ENCODE peak calls at places on chromosomes 1 and 21, in ten cellular contexts. One of them, this sample, is unnamed.

GRCh38 chr1:147627435-147628110 is 42.8 kb downstream of the ACP6 start:
- DNase-seq in foreskin fibroblast: peak
- DNase-seq in NCI-H1436: peak
- DNase-seq in activated gamma-delta T cell treated with Interleukin-2 at 50 U/mL for 16 hours: peak
- DNase-seq in MCF 10A: peak
- DNase-seq in esophagus muscularis mucosa: no peak
- DNase-seq in SHP77: peak
- DNase-seq in left colon: peak
- DNase-seq in KBM-7: peak
- DNase-seq in Caco-2: peak
- DNase-seq in this sample: peak

GRCh38 chr1:170097449-170097948 is 23.0 kb upstream of the KIFAP3 start:
- DNase-seq in foreskin fibroblast: no peak
- DNase-seq in NCI-H1436: no peak
- DNase-seq in activated gamma-delta T cell treated with Interleukin-2 at 50 U/mL for 16 hours: no peak
- DNase-seq in MCF 10A: no peak
- DNase-seq in esophagus muscularis mucosa: no peak
- DNase-seq in SHP77: no peak
- DNase-seq in left colon: peak
- DNase-seq in KBM-7: no peak
- DNase-seq in Caco-2: no peak
- DNase-seq in this sample: peak

GRCh38 chr1:179002552-179003345 is 22.9 kb upstream of the FAM20B start:
- DNase-seq in foreskin fibroblast: peak
- DNase-seq in NCI-H1436: peak
- DNase-seq in activated gamma-delta T cell treated with Interleukin-2 at 50 U/mL for 16 hours: peak
- DNase-seq in MCF 10A: peak
- DNase-seq in esophagus muscularis mucosa: peak
- DNase-seq in SHP77: peak
- DNase-seq in left colon: peak
- DNase-seq in KBM-7: peak
- DNase-seq in Caco-2: peak
- DNase-seq in this sample: no peak

GRCh38 chr1:222546548-222547259 is 1.2 kb downstream of the HHIPL2 start:
- DNase-seq in foreskin fibroblast: peak
- DNase-seq in NCI-H1436: peak
- DNase-seq in activated gamma-delta T cell treated with Interleukin-2 at 50 U/mL for 16 hours: no peak
- DNase-seq in MCF 10A: peak
- DNase-seq in esophagus muscularis mucosa: peak
- DNase-seq in SHP77: peak
- DNase-seq in left colon: no peak
- DNase-seq in KBM-7: peak
- DNase-seq in Caco-2: no peak
- DNase-seq in this sample: no peak

GRCh38 chr1:165575700-165576099 is 31.9 kb downstream of the LRRC52 start:
- DNase-seq in foreskin fibroblast: no peak
- DNase-seq in NCI-H1436: no peak
- DNase-seq in activated gamma-delta T cell treated with Interleukin-2 at 50 U/mL for 16 hours: no peak
- DNase-seq in MCF 10A: no peak
- DNase-seq in esophagus muscularis mucosa: no peak
- DNase-seq in SHP77: no peak
- DNase-seq in left colon: no peak
- DNase-seq in KBM-7: no peak
- DNase-seq in Caco-2: no peak
- DNase-seq in this sample: no peak

GRCh38 chr21:45004481-45005263 is 64.8 kb downstream of the SLX9 start:
- DNase-seq in foreskin fibroblast: no peak
- DNase-seq in NCI-H1436: no peak
- DNase-seq in activated gamma-delta T cell treated with Interleukin-2 at 50 U/mL for 16 hours: no peak
- DNase-seq in MCF 10A: no peak
- DNase-seq in esophagus muscularis mucosa: no peak
- DNase-seq in SHP77: no peak
- DNase-seq in left colon: no peak
- DNase-seq in KBM-7: no peak
- DNase-seq in Caco-2: no peak
- DNase-seq in this sample: no peak

GRCh38 chr1:172903581-172904220 is 147.0 kb downstream of the TNFSF18 start:
- DNase-seq in foreskin fibroblast: peak
- DNase-seq in NCI-H1436: no peak
- DNase-seq in activated gamma-delta T cell treated with Interleukin-2 at 50 U/mL for 16 hours: no peak
- DNase-seq in MCF 10A: no peak
- DNase-seq in esophagus muscularis mucosa: no peak
- DNase-seq in SHP77: no peak
- DNase-seq in left colon: no peak
- DNase-seq in KBM-7: no peak
- DNase-seq in Caco-2: no peak
- DNase-seq in this sample: no peak

GRCh38 chr1:43639990-43640794 is 9.8 kb upstream of the KDM4A start:
- DNase-seq in foreskin fibroblast: no peak
- DNase-seq in NCI-H1436: peak
- DNase-seq in activated gamma-delta T cell treated with Interleukin-2 at 50 U/mL for 16 hours: no peak
- DNase-seq in MCF 10A: peak
- DNase-seq in esophagus muscularis mucosa: no peak
- DNase-seq in SHP77: no peak
- DNase-seq in left colon: peak
- DNase-seq in KBM-7: no peak
- DNase-seq in Caco-2: no peak
- DNase-seq in this sample: no peak

GRCh38 chr1:111197598-111198289 is 2.7 kb downstream of the DENND2D start:
- DNase-seq in foreskin fibroblast: no peak
- DNase-seq in NCI-H1436: no peak
- DNase-seq in activated gamma-delta T cell treated with Interleukin-2 at 50 U/mL for 16 hours: peak
- DNase-seq in MCF 10A: peak
- DNase-seq in esophagus muscularis mucosa: peak
- DNase-seq in SHP77: peak
- DNase-seq in left colon: peak
- DNase-seq in KBM-7: peak
- DNase-seq in Caco-2: no peak
- DNase-seq in this sample: no peak

GRCh38 chr1:225921734-225922709 is 2.0 kb downstream of the PYCR2 start:
- DNase-seq in foreskin fibroblast: no peak
- DNase-seq in NCI-H1436: no peak
- DNase-seq in activated gamma-delta T cell treated with Interleukin-2 at 50 U/mL for 16 hours: no peak
- DNase-seq in MCF 10A: peak
- DNase-seq in esophagus muscularis mucosa: peak
- DNase-seq in SHP77: no peak
- DNase-seq in left colon: no peak
- DNase-seq in KBM-7: no peak
- DNase-seq in Caco-2: no peak
- DNase-seq in this sample: no peak

This sample was measured in NCI-H2107.